ENCODE peak calls at places on chromosomes 12 and 14, in four cellular contexts. O, V, X and K are unnamed samples.

GRCh38 chr12:50232771-50233209 is 50.5 kb downstream of the LIMA1 start:
- DNase-seq in O (no peak), V (no peak), X (no peak), K (no peak)

GRCh38 chr12:57215668-57216013 is 953 bp upstream of the NXPH4 start:
- DNase-seq in O (no peak), V (no peak), X (no peak), K (no peak)

GRCh38 chr14:104925941-104926609 is 1.4 kb downstream of the PLD4 start:
- DNase-seq in O (no peak), V (no peak), X (no peak), K (peak)

GRCh38 chr14:68137704-68138619 is 318.4 kb downstream of the RAD51B start:
- DNase-seq in O (peak), V (peak), X (peak), K (no peak)

GRCh38 chr12:91326043-91327027 is 143.7 kb upstream of the DCN start:
- DNase-seq in O (peak), V (no peak), X (peak), K (no peak)

GRCh38 chr14:61601923-61602732 is 93.2 kb upstream of the HIF1A start:
- DNase-seq in O (no peak), V (no peak), X (no peak), K (no peak)

GRCh38 chr12:5571115-5571514 is 139.2 kb downstream of the NTF3 start:
- DNase-seq in O (no peak), V (no peak), X (no peak), K (no peak)

GRCh38 chr12:57133013-57133569 is 4.8 kb downstream of the LRP1 start:
- DNase-seq in O (peak), V (no peak), X (no peak), K (peak)

GRCh38 chr14:61454545-61454944 is 133.2 kb downstream of the PRKCH start:
- DNase-seq in O (no peak), V (no peak), X (no peak), K (no peak)

GRCh38 chr14:74595006-74595735 is 16.9 kb downstream of the LTBP2 start:
- DNase-seq in O (peak), V (no peak), X (no peak), K (no peak)

GRCh38 chr14:65940056-65940735 is 527.7 kb downstream of the FUT8 start:
- DNase-seq in O (no peak), V (no peak), X (no peak), K (no peak)

GRCh38 chr14:81931828-81932227 is 398.2 kb upstream of the SEL1L start:
- DNase-seq in O (no peak), V (no peak), X (no peak), K (no peak)

GRCh38 chr12:92650228-92650822 is 52.5 kb upstream of the PLEKHG7 start:
- DNase-seq in O (no peak), V (no peak), X (no peak), K (no peak)

GRCh38 chr14:85357120-85357519 is 172.8 kb upstream of the FLRT2 start:
- DNase-seq in O (no peak), V (no peak), X (no peak), K (no peak)

GRCh38 chr12:52442600-52443061 is 8.5 kb upstream of the KRT75 start:
- DNase-seq in O (no peak), V (no peak), X (no peak), K (no peak)

GRCh38 chr12:12398026-12398859 is 41.4 kb downstream of the BORCS5 start:
- DNase-seq in O (peak), V (peak), X (no peak), K (no peak)

GRCh38 chr14:23146423-23146910 is 27.4 kb upstream of the CEBPE start:
- DNase-seq in O (no peak), V (no peak), X (no peak), K (no peak)
- TF ChIP-seq POLR2AphosphoS5 in O (no peak), V (no peak), X (no peak), K (no peak)

GRCh38 chr14:29045237-29045636 is 278.6 kb downstream of the FOXG1 start:
- DNase-seq in O (no peak), V (no peak), X (no peak), K (no peak)

GRCh38 chr14:29039171-29039570 is 272.6 kb downstream of the FOXG1 start:
- DNase-seq in O (no peak), V (no peak), X (no peak), K (no peak)

GRCh38 chr14:29042546-29042945 is 276.0 kb downstream of the FOXG1 start:
- DNase-seq in O (no peak), V (no peak), X (no peak), K (no peak)

GRCh38 chr14:29043751-29044150 is 277.2 kb downstream of the FOXG1 start:
- DNase-seq in O (no peak), V (no peak), X (no peak), K (no peak)
- TF ChIP-seq POLR2AphosphoS5 in O (no peak), V (no peak), X (no peak), K (no peak)

GRCh38 chr12:3043406-3043805 is 33.8 kb upstream of the TSPAN9 start:
- DNase-seq in O (no peak), V (no peak), X (no peak), K (peak)
- TF ChIP-seq POLR2AphosphoS5 in O (no peak), V (no peak), X (no peak), K (no peak)

DNA sequence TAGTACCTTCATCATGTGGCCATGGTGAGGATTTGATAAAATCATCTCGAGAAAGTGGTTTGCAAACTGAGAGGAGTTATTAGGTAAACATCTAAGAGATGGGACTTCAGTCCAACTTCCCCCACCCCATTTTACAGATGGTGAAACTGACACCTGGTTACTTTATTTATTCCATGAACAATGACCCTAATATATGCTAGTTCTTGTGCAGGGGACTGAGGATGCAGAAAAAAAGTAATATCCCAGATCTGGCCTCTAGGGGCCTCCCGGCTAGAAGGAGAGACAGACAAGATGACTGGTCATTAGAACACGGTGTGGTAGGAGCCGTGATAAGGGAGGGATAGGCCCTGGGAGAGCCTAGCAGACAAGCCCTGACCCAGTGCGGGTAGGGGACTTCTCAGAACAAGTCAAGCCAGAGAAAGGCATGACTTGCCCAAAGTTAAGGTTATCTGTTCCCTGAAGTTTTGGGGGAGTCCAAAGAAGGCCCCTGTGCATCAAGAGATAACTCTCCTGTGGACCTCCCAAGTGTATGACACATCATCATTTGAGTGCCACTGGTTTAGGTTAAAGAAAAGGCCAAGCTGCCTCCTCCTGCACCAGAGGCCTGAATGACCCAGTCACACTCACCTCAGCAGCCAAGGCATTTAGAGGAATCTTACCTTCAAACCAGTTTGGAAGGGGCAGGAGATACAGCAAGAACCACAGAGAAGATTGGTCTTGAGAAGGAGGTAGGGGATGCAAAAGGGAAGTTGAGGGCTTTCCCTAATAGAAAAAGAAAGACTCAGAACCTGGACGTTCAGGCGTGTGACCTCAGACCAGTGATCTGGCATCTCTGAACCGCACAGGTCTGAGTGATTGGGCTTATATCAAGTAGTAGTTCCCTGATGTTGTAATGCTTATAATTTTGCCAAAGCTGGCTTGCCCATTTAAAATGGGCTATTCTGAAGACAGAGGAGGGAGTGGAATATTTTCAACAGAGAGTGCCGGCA is 1.6 kb downstream of the CMKLR1 start:
- DNase-seq in O (no peak), V (peak), X (no peak), K (peak)
- TF ChIP-seq POLR2AphosphoS5 in O (no peak), V (no peak), X (no peak), K (no peak)